ENCODE peak calls at places on chromosomes 2 and 18, in four cellular contexts. L is SJSA1, S is BJ, J is RCC 7860. K is an unnamed sample.
A peak's percentile ranks its signal among the peaks of the same experiment; 100 is the strongest.

GRCh38 chr2:44450082-44450481 is 88.3 kb downstream of the CAMKMT start:
- DNase-seq in L (no peak), S (no peak), J (no peak), K (no peak)

GRCh38 chr2:32356735-32357544 is at the start of gene BIRC6:
- DNase-seq in L (peak; percentile 99), S (peak; percentile 83), J (peak; percentile 90), K (peak; percentile 86)

GRCh38 chr2:234596696-234597575 is 100.1 kb upstream of the ARL4C start:
- DNase-seq in L (no peak), S (no peak), J (no peak), K (no peak)

GRCh38 chr2:30221531-30221930 is 9.8 kb upstream of the LBH start:
- DNase-seq in L (no peak), S (no peak), J (no peak), K (peak; percentile 80)

GRCh38 chr2:200700856-200701255 is 110.9 kb upstream of the BZW1 start:
- DNase-seq in L (no peak), S (no peak), J (no peak), K (no peak)

GRCh38 chr2:234048049-234048448 is 2.5 kb upstream of the SPP2 start:
- DNase-seq in L (no peak), S (no peak), J (no peak), K (peak; percentile 72)

GRCh38 chr18:58251416-58251815 is 207.4 kb downstream of the NEDD4L start:
- DNase-seq in L (no peak), S (no peak), J (no peak), K (no peak)

GRCh38 chr2:38835015-38835601 is 40.6 kb downstream of the DHX57 start:
- DNase-seq in L (no peak), S (no peak), J (no peak), K (peak; percentile 33)

GRCh38 chr18:57390044-57390443 is 37.7 kb downstream of the ST8SIA3 start:
- DNase-seq in L (no peak), S (no peak), J (no peak), K (no peak)

GRCh38 chr2:38496927-38497669 is 105.6 kb downstream of the HNRNPLL start:
- DNase-seq in L (no peak), S (no peak), J (no peak), K (no peak)

GRCh38 chr2:235639387-235639786 is 145.5 kb downstream of the AGAP1 start:
- DNase-seq in L (peak; percentile 66), S (peak; percentile 89), J (peak; percentile 53), K (peak; percentile 46)

GRCh38 chr2:223604231-223604630 is 2.1 kb upstream of the SCG2 start:
- DNase-seq in L (no peak), S (no peak), J (no peak), K (no peak)

GRCh38 chr2:35204881-35205280 is 1150.7 kb upstream of the CRIM1 start:
- DNase-seq in L (no peak), S (no peak), J (no peak), K (no peak)

GRCh38 chr2:185896090-185896693 is 157.6 kb downstream of the FSIP2 start:
- DNase-seq in L (no peak), S (no peak), J (no peak), K (no peak)

GRCh38 chr2:241154915-241155314 is 4.6 kb downstream of the PPP1R7 start:
- DNase-seq in L (no peak), S (no peak), J (no peak), K (no peak)

GRCh38 chr18:41096504-41096903 is 858.5 kb upstream of the PIK3C3 start:
- DNase-seq in L (no peak), S (no peak), J (no peak), K (peak; percentile 61)

GRCh38 chr2:66111706-66112105 is 323.2 kb upstream of the MEIS1 start:
- DNase-seq in L (no peak), S (no peak), J (no peak), K (no peak)

GRCh38 chr2:2182688-2183087 is 148.4 kb downstream of the MYT1L start:
- DNase-seq in L (no peak), S (no peak), J (no peak), K (no peak)

GRCh38 chr18:44651453-44651852 is 29.2 kb upstream of the SETBP1 start:
- DNase-seq in L (no peak), S (peak; percentile 18), J (peak; percentile 61), K (peak; percentile 67)

GRCh38 chr18:24103622-24104021 is 35.2 kb upstream of the CABYR start:
- DNase-seq in L (no peak), S (no peak), J (no peak), K (no peak)

GRCh38 chr2:139165599-139165998 is 385.4 kb upstream of the NXPH2 start:
- DNase-seq in L (no peak), S (no peak), J (no peak), K (no peak)

GRCh38 chr2:6823111-6823510 is 42.6 kb downstream of the CMPK2 start:
- DNase-seq in L (no peak), S (peak; percentile 58), J (no peak), K (no peak)

K was measured in bronchial epithelial cell.